ENCODE peak calls at places on chromosomes 11 and 22, in seven cellular contexts. One of them, this sample, is unnamed.

GRCh38 chr11:63666874-63667273 is 4.3 kb downstream of the ATL3 start:
- DNase-seq in RPMI7951: no peak
- DNase-seq in dermis blood vessel endothelial cell: no peak
- DNase-seq in AG04450: peak; percentile 74
- DNase-seq in effector CD4-positive, alpha-beta T cell: no peak
- DNase-seq in amniotic stem cell: no peak
- DNase-seq in SHP77: no peak
- DNase-seq in this sample: peak; percentile 84

GRCh38 chr11:93490996-93491618 is 52.1 kb downstream of the SMCO4 start:
- DNase-seq in RPMI7951: no peak
- DNase-seq in effector CD4-positive, alpha-beta T cell: no peak
- DNase-seq in AG04450: no peak
- DNase-seq in dermis blood vessel endothelial cell: no peak
- DNase-seq in SHP77: no peak
- DNase-seq in amniotic stem cell: no peak
- DNase-seq in this sample: no peak

GRCh38 chr22:44575344-44576268 is 77.6 kb upstream of the RTL6 start:
- DNase-seq in dermis blood vessel endothelial cell: no peak
- DNase-seq in amniotic stem cell: no peak
- DNase-seq in AG04450: no peak
- DNase-seq in SHP77: no peak
- DNase-seq in effector CD4-positive, alpha-beta T cell: no peak
- DNase-seq in RPMI7951: peak; percentile 46
- DNase-seq in this sample: no peak

GRCh38 chr11:14065153-14065552 is 102.6 kb downstream of the SPON1 start:
- DNase-seq in RPMI7951: no peak
- DNase-seq in SHP77: no peak
- DNase-seq in amniotic stem cell: no peak
- DNase-seq in AG04450: no peak
- DNase-seq in dermis blood vessel endothelial cell: no peak
- DNase-seq in effector CD4-positive, alpha-beta T cell: no peak
- DNase-seq in this sample: peak; percentile 47

GRCh38 chr11:124763156-124763947 is 1.3 kb upstream of the ESAM start:
- DNase-seq in amniotic stem cell: peak; percentile 65
- DNase-seq in RPMI7951: peak; percentile 55
- DNase-seq in dermis blood vessel endothelial cell: peak; percentile 93
- DNase-seq in effector CD4-positive, alpha-beta T cell: peak; percentile 82
- DNase-seq in AG04450: no peak
- DNase-seq in SHP77: peak; percentile 38
- DNase-seq in this sample: peak; percentile 71

GRCh38 chr11:122209619-122210377 is 93.8 kb upstream of the BLID start:
- DNase-seq in AG04450: peak; percentile 59
- DNase-seq in SHP77: no peak
- DNase-seq in amniotic stem cell: no peak
- DNase-seq in RPMI7951: peak; percentile 92
- DNase-seq in effector CD4-positive, alpha-beta T cell: no peak
- DNase-seq in dermis blood vessel endothelial cell: peak; percentile 66
- DNase-seq in this sample: peak; percentile 83

GRCh38 chr11:73295259-73295995 is 12.6 kb upstream of the ARHGEF17 start:
- DNase-seq in dermis blood vessel endothelial cell: peak; percentile 83
- DNase-seq in amniotic stem cell: peak; percentile 47
- DNase-seq in effector CD4-positive, alpha-beta T cell: peak; percentile 60
- DNase-seq in SHP77: peak; percentile 71
- DNase-seq in RPMI7951: peak; percentile 82
- DNase-seq in AG04450: no peak
- DNase-seq in this sample: peak; percentile 93

GRCh38 chr11:71112990-71113389 is 139.4 kb downstream of the SHANK2 start:
- DNase-seq in amniotic stem cell: no peak
- DNase-seq in SHP77: no peak
- DNase-seq in RPMI7951: no peak
- DNase-seq in AG04450: no peak
- DNase-seq in effector CD4-positive, alpha-beta T cell: no peak
- DNase-seq in dermis blood vessel endothelial cell: no peak
- DNase-seq in this sample: no peak

GRCh38 chr22:29320546-29320945 is 5.0 kb upstream of the RASL10A start:
- DNase-seq in AG04450: no peak
- DNase-seq in effector CD4-positive, alpha-beta T cell: no peak
- DNase-seq in RPMI7951: no peak
- DNase-seq in amniotic stem cell: no peak
- DNase-seq in dermis blood vessel endothelial cell: peak; percentile 24
- DNase-seq in SHP77: no peak
- DNase-seq in this sample: no peak

GRCh38 chr11:86278226-86278625 is 23.8 kb upstream of the HIKESHI start:
- DNase-seq in AG04450: no peak
- DNase-seq in effector CD4-positive, alpha-beta T cell: no peak
- DNase-seq in amniotic stem cell: no peak
- DNase-seq in RPMI7951: no peak
- DNase-seq in dermis blood vessel endothelial cell: no peak
- DNase-seq in SHP77: no peak
- DNase-seq in this sample: no peak

GRCh38 chr22:45499746-45500145 is 2.9 kb upstream of the FBLN1 start:
- DNase-seq in AG04450: no peak
- DNase-seq in amniotic stem cell: no peak
- DNase-seq in SHP77: no peak
- DNase-seq in effector CD4-positive, alpha-beta T cell: no peak
- DNase-seq in RPMI7951: no peak
- DNase-seq in dermis blood vessel endothelial cell: no peak
- DNase-seq in this sample: no peak

GRCh38 chr22:50008151-50009040 is 4.2 kb downstream of the IL17REL start:
- DNase-seq in amniotic stem cell: no peak
- DNase-seq in AG04450: no peak
- DNase-seq in dermis blood vessel endothelial cell: no peak
- DNase-seq in RPMI7951: no peak
- DNase-seq in SHP77: peak; percentile 50
- DNase-seq in effector CD4-positive, alpha-beta T cell: no peak
- DNase-seq in this sample: no peak

GRCh38 chr11:6627762-6628241 is 8.6 kb upstream of the TPP1 start:
- DNase-seq in amniotic stem cell: no peak
- DNase-seq in RPMI7951: no peak
- DNase-seq in SHP77: no peak
- DNase-seq in AG04450: no peak
- DNase-seq in dermis blood vessel endothelial cell: no peak
- DNase-seq in effector CD4-positive, alpha-beta T cell: no peak
- DNase-seq in this sample: no peak

GRCh38 chr11:117221775-117222517 is 9.9 kb downstream of the PCSK7 start:
- DNase-seq in amniotic stem cell: no peak
- DNase-seq in effector CD4-positive, alpha-beta T cell: no peak
- DNase-seq in RPMI7951: peak; percentile 67
- DNase-seq in AG04450: no peak
- DNase-seq in SHP77: peak; percentile 57
- DNase-seq in dermis blood vessel endothelial cell: no peak
- DNase-seq in this sample: peak; percentile 54

GRCh38 chr22:25402160-25402500 is 162.3 kb upstream of the GRK3 start:
- DNase-seq in amniotic stem cell: no peak
- DNase-seq in RPMI7951: no peak
- DNase-seq in dermis blood vessel endothelial cell: no peak
- DNase-seq in SHP77: no peak
- DNase-seq in effector CD4-positive, alpha-beta T cell: no peak
- DNase-seq in AG04450: no peak
- DNase-seq in this sample: no peak

GRCh38 chr11:48096588-48097525 is 116.5 kb downstream of the PTPRJ start:
- DNase-seq in AG04450: no peak
- DNase-seq in SHP77: no peak
- DNase-seq in amniotic stem cell: no peak
- DNase-seq in RPMI7951: no peak
- DNase-seq in effector CD4-positive, alpha-beta T cell: no peak
- DNase-seq in dermis blood vessel endothelial cell: no peak
- DNase-seq in this sample: no peak

GRCh38 chr11:77474509-77475070 is 696 bp upstream of the PAK1 start:
- DNase-seq in effector CD4-positive, alpha-beta T cell: no peak
- DNase-seq in dermis blood vessel endothelial cell: no peak
- DNase-seq in RPMI7951: no peak
- DNase-seq in AG04450: no peak
- DNase-seq in SHP77: no peak
- DNase-seq in amniotic stem cell: no peak
- DNase-seq in this sample: no peak

GRCh38 chr11:61477734-61478148 is 30.8 kb upstream of the LRRC10B start:
- DNase-seq in effector CD4-positive, alpha-beta T cell: peak; percentile 43
- DNase-seq in SHP77: no peak
- DNase-seq in AG04450: no peak
- DNase-seq in RPMI7951: no peak
- DNase-seq in amniotic stem cell: no peak
- DNase-seq in dermis blood vessel endothelial cell: peak; percentile 60
- DNase-seq in this sample: peak; percentile 56

GRCh38 chr11:125874556-125875124 is 12.8 kb upstream of the HYLS1 start:
- DNase-seq in amniotic stem cell: peak; percentile 43
- DNase-seq in AG04450: peak; percentile 41
- DNase-seq in effector CD4-positive, alpha-beta T cell: peak; percentile 31
- DNase-seq in dermis blood vessel endothelial cell: peak; percentile 84
- DNase-seq in RPMI7951: peak; percentile 81
- DNase-seq in SHP77: peak; percentile 81
- DNase-seq in this sample: peak; percentile 83

GRCh38 chr11:124776865-124777645 is 15.0 kb upstream of the ESAM start:
- DNase-seq in amniotic stem cell: no peak
- DNase-seq in SHP77: no peak
- DNase-seq in RPMI7951: no peak
- DNase-seq in dermis blood vessel endothelial cell: no peak
- DNase-seq in AG04450: no peak
- DNase-seq in effector CD4-positive, alpha-beta T cell: no peak
- DNase-seq in this sample: no peak